ENCODE peak calls at places on chromosomes 3 and 15, in seven cellular contexts. One of them, this sample, is unnamed.

GRCh38 chr3:95654567-95655362 is 1159.6 kb upstream of the EPHA6 start:
- DNase-seq in AG10803: no peak
- DNase-seq in HuH-7: no peak
- DNase-seq in transverse colon: no peak
- DNase-seq in NCI-H1092 treated with DMSO at 0.1 percent for 48 hours: no peak
- DNase-seq in stimulated activated naive CD4-positive, alpha-beta T cell: no peak
- DNase-seq in HEK293T: no peak
- DNase-seq in this sample: no peak

GRCh38 chr3:67045711-67046465 is 47.8 kb downstream of the KBTBD8 start:
- DNase-seq in NCI-H1092 treated with DMSO at 0.1 percent for 48 hours: no peak
- DNase-seq in AG10803: no peak
- DNase-seq in HEK293T: no peak
- DNase-seq in transverse colon: no peak
- DNase-seq in stimulated activated naive CD4-positive, alpha-beta T cell: no peak
- DNase-seq in HuH-7: no peak
- DNase-seq in this sample: no peak

GRCh38 chr3:27378331-27378730 is 9.1 kb upstream of the NEK10 start:
- DNase-seq in stimulated activated naive CD4-positive, alpha-beta T cell: no peak
- DNase-seq in transverse colon: no peak
- DNase-seq in AG10803: no peak
- DNase-seq in NCI-H1092 treated with DMSO at 0.1 percent for 48 hours: no peak
- DNase-seq in HEK293T: no peak
- DNase-seq in HuH-7: no peak
- DNase-seq in this sample: no peak

GRCh38 chr15:29880886-29881285 is 58.6 kb upstream of the TJP1 start:
- DNase-seq in stimulated activated naive CD4-positive, alpha-beta T cell: no peak
- DNase-seq in AG10803: no peak
- DNase-seq in transverse colon: no peak
- DNase-seq in HuH-7: no peak
- DNase-seq in HEK293T: no peak
- DNase-seq in NCI-H1092 treated with DMSO at 0.1 percent for 48 hours: no peak
- DNase-seq in this sample: no peak

GRCh38 chr15:57534279-57534678 is 57.4 kb upstream of the MYZAP start:
- DNase-seq in HuH-7: no peak
- DNase-seq in stimulated activated naive CD4-positive, alpha-beta T cell: no peak
- DNase-seq in transverse colon: no peak
- DNase-seq in NCI-H1092 treated with DMSO at 0.1 percent for 48 hours: peak
- DNase-seq in HEK293T: no peak
- DNase-seq in AG10803: peak
- DNase-seq in this sample: no peak

GRCh38 chr3:170815340-170815739 is 54.7 kb downstream of the RPL22L1 start:
- DNase-seq in NCI-H1092 treated with DMSO at 0.1 percent for 48 hours: peak
- DNase-seq in HEK293T: peak
- DNase-seq in stimulated activated naive CD4-positive, alpha-beta T cell: no peak
- DNase-seq in AG10803: no peak
- DNase-seq in transverse colon: peak
- DNase-seq in HuH-7: peak
- DNase-seq in this sample: no peak

GRCh38 chr3:52614689-52615088 is 71.0 kb downstream of the PBRM1 start:
- DNase-seq in NCI-H1092 treated with DMSO at 0.1 percent for 48 hours: no peak
- DNase-seq in stimulated activated naive CD4-positive, alpha-beta T cell: no peak
- DNase-seq in AG10803: no peak
- DNase-seq in HuH-7: no peak
- DNase-seq in HEK293T: no peak
- DNase-seq in transverse colon: no peak
- DNase-seq in this sample: no peak

GRCh38 chr15:62360286-62360685 is 195.2 kb upstream of the C2CD4B start:
- DNase-seq in stimulated activated naive CD4-positive, alpha-beta T cell: no peak
- DNase-seq in HEK293T: no peak
- DNase-seq in HuH-7: no peak
- DNase-seq in AG10803: no peak
- DNase-seq in NCI-H1092 treated with DMSO at 0.1 percent for 48 hours: peak
- DNase-seq in transverse colon: no peak
- DNase-seq in this sample: peak

GRCh38 chr3:41608267-41608822 is 353.6 kb downstream of the ULK4 start:
- DNase-seq in AG10803: no peak
- DNase-seq in HEK293T: no peak
- DNase-seq in stimulated activated naive CD4-positive, alpha-beta T cell: no peak
- DNase-seq in HuH-7: no peak
- DNase-seq in NCI-H1092 treated with DMSO at 0.1 percent for 48 hours: no peak
- DNase-seq in transverse colon: no peak
- DNase-seq in this sample: no peak

GRCh38 chr3:50237754-50238548 is 1.9 kb downstream of the GNAI2 start:
- DNase-seq in NCI-H1092 treated with DMSO at 0.1 percent for 48 hours: peak
- DNase-seq in AG10803: peak
- DNase-seq in HuH-7: no peak
- DNase-seq in transverse colon: peak
- DNase-seq in stimulated activated naive CD4-positive, alpha-beta T cell: peak
- DNase-seq in HEK293T: no peak
- DNase-seq in this sample: peak

GRCh38 chr15:64861960-64862359 is 20.2 kb downstream of the PLEKHO2 start:
- DNase-seq in AG10803: no peak
- DNase-seq in transverse colon: no peak
- DNase-seq in HuH-7: no peak
- DNase-seq in HEK293T: no peak
- DNase-seq in NCI-H1092 treated with DMSO at 0.1 percent for 48 hours: no peak
- DNase-seq in stimulated activated naive CD4-positive, alpha-beta T cell: no peak
- DNase-seq in this sample: no peak

GRCh38 chr15:31468911-31469800 is 142.5 kb downstream of the KLF13 start:
- DNase-seq in NCI-H1092 treated with DMSO at 0.1 percent for 48 hours: no peak
- DNase-seq in HuH-7: no peak
- DNase-seq in HEK293T: no peak
- DNase-seq in stimulated activated naive CD4-positive, alpha-beta T cell: no peak
- DNase-seq in transverse colon: no peak
- DNase-seq in AG10803: no peak
- DNase-seq in this sample: no peak

GRCh38 chr3:108602249-108602934 is 12.9 kb downstream of the DZIP3 start:
- DNase-seq in AG10803: no peak
- DNase-seq in stimulated activated naive CD4-positive, alpha-beta T cell: peak
- DNase-seq in transverse colon: no peak
- DNase-seq in HuH-7: no peak
- DNase-seq in HEK293T: no peak
- DNase-seq in NCI-H1092 treated with DMSO at 0.1 percent for 48 hours: no peak
- DNase-seq in this sample: no peak

GRCh38 chr3:113211370-113212154 is at the start of gene BOC:
- DNase-seq in AG10803: peak
- DNase-seq in stimulated activated naive CD4-positive, alpha-beta T cell: no peak
- DNase-seq in HEK293T: peak
- DNase-seq in NCI-H1092 treated with DMSO at 0.1 percent for 48 hours: peak
- DNase-seq in HuH-7: peak
- DNase-seq in transverse colon: no peak
- DNase-seq in this sample: peak